ENCODE peak calls at places on chromosome 9, in six cellular contexts. I is GM12865, X is body of pancreas, P is HFF-Myc, F is SK-N-SH, O is mammary epithelial cell. S is an unnamed sample.

GRCh38 chr9:116421006-116421538 is 266.0 kb upstream of the TRIM32 start:
- DNase-seq in F (no peak), O (peak; percentile 87), P (no peak), I (no peak), X (no peak), S (peak; percentile 95)

GRCh38 chr9:33168941-33169544 is 1.9 kb upstream of the B4GALT1 start:
- DNase-seq in O (no peak), F (no peak), X (no peak), P (no peak), I (no peak), S (no peak)

GRCh38 chr9:81431662-81432061 is 257.7 kb downstream of the TLE1 start:
- DNase-seq in X (no peak), F (no peak), I (no peak), O (no peak), P (peak; percentile 72), S (no peak)

GRCh38 chr9:109602987-109603386 is 104.9 kb upstream of the PTPN3 start:
- DNase-seq in X (no peak), P (no peak), F (no peak), O (no peak), I (no peak), S (no peak)

GRCh38 chr9:114098021-114098659 is 952 bp downstream of the KIF12 start:
- DNase-seq in P (no peak), X (peak; percentile 80), F (peak; percentile 87), I (no peak), O (peak; percentile 28), S (peak; percentile 61)

GRCh38 chr9:128276574-128277270 is 646 bp downstream of the SWI5 start:
- DNase-seq in X (peak; percentile 28), O (peak; percentile 24), F (peak; percentile 62), P (no peak), I (peak; percentile 18), S (peak; percentile 22)

GRCh38 chr9:76101945-76102344 is 211.5 kb downstream of the PCSK5 start:
- DNase-seq in P (no peak), F (no peak), O (no peak), I (no peak), X (no peak), S (no peak)

GRCh38 chr9:127724012-127724411 is 8.1 kb downstream of the TTC16 start:
- DNase-seq in P (no peak), F (no peak), X (no peak), I (no peak), O (no peak), S (no peak)

DNA sequence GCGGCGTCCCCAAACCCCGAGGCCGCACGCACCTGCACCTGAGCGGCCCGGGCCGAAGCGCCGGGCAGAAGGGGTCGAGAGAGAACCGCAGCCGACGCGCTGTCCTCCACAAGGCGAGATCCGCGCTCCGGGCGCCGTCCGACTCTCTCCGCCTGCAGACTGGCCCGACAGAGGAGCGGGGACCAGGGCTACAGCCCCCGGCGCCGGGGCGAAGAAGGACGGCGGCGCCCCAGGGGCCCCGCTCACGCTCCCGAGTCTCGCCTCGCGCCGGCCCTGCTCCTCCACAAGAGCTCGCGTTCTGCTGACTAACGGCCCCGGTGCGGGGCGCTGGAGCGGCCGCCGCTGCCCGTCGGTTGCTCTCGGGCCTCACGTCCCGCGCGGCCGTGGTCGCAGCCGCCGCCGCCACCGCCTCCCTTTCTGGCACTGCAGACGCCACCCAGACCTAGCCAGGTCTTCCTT is 362 bp downstream of the ABHD17B start:
- DNase-seq in F (peak; percentile 63), O (no peak), I (no peak), P (no peak), X (no peak), S (no peak)
- TF ChIP-seq CTCF in F (no peak), O (no peak), I (peak; percentile 0), P (no peak), X (no peak), S (no peak)

GRCh38 chr9:126523621-126524111 is 90.1 kb upstream of the LMX1B start:
- DNase-seq in P (no peak), O (no peak), F (peak; percentile 24), I (no peak), X (no peak), S (no peak)
- H3K4me3 ChIP-seq in P (no peak overlapping the region), O (no peak overlapping the region), F (no peak overlapping the region), I (no peak overlapping the region), X (no peak overlapping the region), S (no peak overlapping the region)

GRCh38 chr9:2663886-2664674 is 42.5 kb downstream of the VLDLR start:
- DNase-seq in P (no peak), X (no peak), F (no peak), O (no peak), I (no peak), S (no peak)
- TF ChIP-seq CTCF in P (no peak), X (no peak), F (no peak), O (no peak), I (no peak), S (no peak)

GRCh38 chr9:101737165-101737704 is 1.2 kb downstream of the GRIN3A start:
- DNase-seq in O (no peak), F (no peak), P (no peak), I (no peak), X (no peak), S (no peak)
- H3K4me3 ChIP-seq in O (no peak overlapping the region), F (no peak overlapping the region), P (no peak overlapping the region), I (no peak overlapping the region), X (no peak overlapping the region), S (no peak overlapping the region)

DNA sequence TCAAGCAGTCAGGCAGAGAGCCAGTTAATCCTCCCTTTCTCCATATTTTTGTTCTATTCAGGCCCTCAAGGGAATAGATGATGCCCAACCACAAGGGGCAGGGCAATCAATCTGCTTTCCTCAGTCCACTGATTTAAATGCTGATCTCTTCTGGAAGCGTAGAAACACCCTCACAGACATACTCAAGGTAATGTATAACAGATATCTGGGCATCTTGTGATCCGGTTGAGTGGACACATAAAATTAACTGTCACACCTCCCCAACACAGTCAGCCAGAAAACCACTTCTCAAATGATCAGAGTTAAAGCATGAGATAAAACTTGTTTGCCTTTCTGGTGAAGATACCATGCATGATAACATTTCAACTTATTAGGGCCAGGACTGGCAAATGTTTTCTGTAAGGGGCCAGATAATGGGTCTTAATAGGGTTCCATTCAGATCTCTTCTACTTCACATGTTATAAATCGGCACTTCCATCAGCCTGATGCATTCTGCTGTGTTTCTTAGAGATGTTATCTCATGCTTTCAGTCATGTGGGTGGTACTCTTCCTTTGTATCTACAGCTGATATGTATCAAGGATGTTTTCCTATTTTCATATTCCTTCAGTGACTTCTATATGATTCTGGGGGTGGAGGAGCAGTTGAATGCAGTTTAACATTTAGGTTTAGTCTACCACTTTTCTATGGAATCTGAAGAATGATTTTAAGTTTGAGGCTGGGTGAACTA is 58.9 kb upstream of the CNTLN start:
- DNase-seq in P (no peak), O (no peak), F (peak; percentile 54), I (no peak), X (no peak), S (no peak)
- TF ChIP-seq CTCF in P (no peak), O (no peak), F (no peak), I (no peak), X (no peak), S (no peak)

DNA sequence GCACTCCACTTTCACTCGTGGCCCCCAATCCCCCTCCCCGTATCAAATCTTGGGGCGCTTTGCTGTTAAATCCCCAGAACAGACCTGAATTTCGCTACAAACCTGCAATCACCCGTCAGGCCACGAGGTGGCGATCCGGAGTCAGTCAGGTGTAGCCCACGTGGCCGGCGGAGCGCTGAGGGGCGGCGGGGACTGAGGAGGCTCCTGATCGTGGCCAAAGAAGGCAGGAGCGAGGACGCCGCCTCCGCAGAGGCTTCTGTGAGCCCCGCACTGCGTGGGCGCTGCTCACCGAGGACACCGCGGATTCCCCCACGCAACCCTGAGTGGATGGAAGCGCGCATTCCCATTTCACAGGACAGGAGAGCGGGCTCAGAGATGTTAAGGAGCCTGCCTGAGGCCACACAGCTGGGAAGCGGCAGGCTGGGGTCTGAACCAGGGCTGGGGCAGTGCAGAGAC is 91.6 kb downstream of the LMX1B start:
- DNase-seq in P (peak; percentile 35), X (peak; percentile 82), I (peak; percentile 79), F (peak; percentile 93), O (peak; percentile 60), S (peak; percentile 69)
- H3K4me3 ChIP-seq in P (no peak overlapping the region), X (no peak overlapping the region), I (no peak overlapping the region), F (peak overlapping the region; percentile 34), O (peak overlapping the region; percentile 31), S (peak overlapping the region; percentile 30)

DNA sequence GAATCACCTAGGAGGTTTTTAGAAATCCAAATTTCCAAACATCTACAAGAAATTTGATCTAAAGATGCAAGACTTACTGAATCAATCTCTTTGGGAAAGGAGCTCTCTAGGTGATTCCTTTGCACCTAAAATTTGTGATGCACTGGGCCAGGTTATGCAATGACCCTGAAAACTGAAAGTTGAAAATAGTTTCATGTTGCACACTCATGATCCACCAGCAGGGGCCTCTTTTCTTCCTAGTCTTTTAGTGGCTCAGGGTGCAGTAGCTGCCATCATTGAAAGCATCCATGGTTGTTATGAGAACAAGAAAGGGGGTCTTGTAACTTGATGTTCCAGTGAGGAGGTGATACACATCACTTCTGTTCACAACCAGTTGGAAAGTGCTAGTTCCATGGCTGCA is 486.8 kb downstream of the PSAT1 start:
- DNase-seq in X (no peak), I (no peak), F (no peak), O (no peak), P (no peak), S (peak; percentile 9)
- TF ChIP-seq CTCF in X (no peak), I (no peak), F (peak; percentile 39), O (peak; percentile 41), P (peak; percentile 29), S (peak; percentile 34)

GRCh38 chr9:132459661-132460060 is 49.6 kb downstream of the CFAP77 start:
- DNase-seq in P (no peak), F (no peak), O (no peak), I (no peak), X (no peak), S (no peak)
- H3K4me3 ChIP-seq in P (no peak overlapping the region), F (no peak overlapping the region), O (no peak overlapping the region), I (no peak overlapping the region), X (no peak overlapping the region), S (no peak overlapping the region)

GRCh38 chr9:85258823-85259370 is 482.9 kb downstream of the AGTPBP1 start:
- DNase-seq in P (peak; percentile 39), X (peak; percentile 70), O (peak; percentile 69), F (peak; percentile 69), I (peak; percentile 52), S (peak; percentile 84)
- TF ChIP-seq CTCF in P (peak; percentile 70), X (peak; percentile 72), O (peak; percentile 87), F (peak; percentile 75), I (peak; percentile 57), S (peak; percentile 92)

GRCh38 chr9:20872340-20872977 is 159.0 kb downstream of the HACD4 start:
- DNase-seq in O (peak; percentile 42), X (no peak), I (no peak), P (peak; percentile 21), F (no peak), S (peak; percentile 22)
- H3K4me3 ChIP-seq in O (no peak overlapping the region), X (no peak overlapping the region), I (no peak overlapping the region), P (no peak overlapping the region), F (no peak overlapping the region), S (no peak overlapping the region)